ENCODE peak calls at places on chromosomes 3 and 15, in five cellular contexts. One of them, this sample, is unnamed.

GRCh38 chr3:23161896-23162570 is 41.1 kb upstream of the UBE2E2 start:
- DNase-seq in Kasumi-1: no peak
- DNase-seq in SK-N-SH: no peak
- DNase-seq in mesothelial cell of epicardium: no peak
- DNase-seq in stimulated activated CD4-positive, alpha-beta T cell treated with anti-CD3 and anti-CD28 coated beads, Interleukin-1b, Interleukin-23, amount 100 ng/mL, for 1 hour: no peak
- DNase-seq in this sample: no peak

GRCh38 chr3:143135150-143135549 is 15.6 kb downstream of the CHST2 start:
- DNase-seq in stimulated activated CD4-positive, alpha-beta T cell treated with anti-CD3 and anti-CD28 coated beads, Interleukin-1b, Interleukin-23, amount 100 ng/mL, for 1 hour: no peak
- DNase-seq in Kasumi-1: peak; percentile 90
- DNase-seq in mesothelial cell of epicardium: no peak
- DNase-seq in SK-N-SH: peak; percentile 17
- DNase-seq in this sample: peak; percentile 81

GRCh38 chr3:133937061-133937686 is 41.5 kb upstream of the RAB6B start:
- DNase-seq in SK-N-SH: no peak
- DNase-seq in Kasumi-1: no peak
- DNase-seq in stimulated activated CD4-positive, alpha-beta T cell treated with anti-CD3 and anti-CD28 coated beads, Interleukin-1b, Interleukin-23, amount 100 ng/mL, for 1 hour: no peak
- DNase-seq in mesothelial cell of epicardium: peak; percentile 30
- DNase-seq in this sample: no peak

GRCh38 chr3:155230382-155230781 is 63.1 kb downstream of the STRIT1 start:
- DNase-seq in SK-N-SH: no peak
- DNase-seq in stimulated activated CD4-positive, alpha-beta T cell treated with anti-CD3 and anti-CD28 coated beads, Interleukin-1b, Interleukin-23, amount 100 ng/mL, for 1 hour: no peak
- DNase-seq in mesothelial cell of epicardium: no peak
- DNase-seq in Kasumi-1: no peak
- DNase-seq in this sample: no peak

GRCh38 chr15:85704021-85704420 is 90.7 kb downstream of the KLHL25 start:
- DNase-seq in SK-N-SH: no peak
- DNase-seq in stimulated activated CD4-positive, alpha-beta T cell treated with anti-CD3 and anti-CD28 coated beads, Interleukin-1b, Interleukin-23, amount 100 ng/mL, for 1 hour: no peak
- DNase-seq in Kasumi-1: no peak
- DNase-seq in mesothelial cell of epicardium: no peak
- DNase-seq in this sample: no peak

GRCh38 chr3:115239717-115240116 is 92.6 kb upstream of the ZBTB20 start:
- DNase-seq in Kasumi-1: no peak
- DNase-seq in mesothelial cell of epicardium: no peak
- DNase-seq in SK-N-SH: peak; percentile 54
- DNase-seq in stimulated activated CD4-positive, alpha-beta T cell treated with anti-CD3 and anti-CD28 coated beads, Interleukin-1b, Interleukin-23, amount 100 ng/mL, for 1 hour: no peak
- DNase-seq in this sample: peak; percentile 99

GRCh38 chr15:31083394-31083790 is 18.1 kb downstream of the TRPM1 start:
- DNase-seq in stimulated activated CD4-positive, alpha-beta T cell treated with anti-CD3 and anti-CD28 coated beads, Interleukin-1b, Interleukin-23, amount 100 ng/mL, for 1 hour: no peak
- DNase-seq in Kasumi-1: no peak
- DNase-seq in mesothelial cell of epicardium: no peak
- DNase-seq in SK-N-SH: peak; percentile 54
- DNase-seq in this sample: no peak

GRCh38 chr3:9412293-9412692 is 14.9 kb downstream of the SETD5 start:
- DNase-seq in Kasumi-1: no peak
- DNase-seq in stimulated activated CD4-positive, alpha-beta T cell treated with anti-CD3 and anti-CD28 coated beads, Interleukin-1b, Interleukin-23, amount 100 ng/mL, for 1 hour: no peak
- DNase-seq in SK-N-SH: no peak
- DNase-seq in mesothelial cell of epicardium: no peak
- DNase-seq in this sample: no peak

GRCh38 chr15:60460931-60461330 is 18.0 kb downstream of the ICE2 start:
- DNase-seq in Kasumi-1: no peak
- DNase-seq in stimulated activated CD4-positive, alpha-beta T cell treated with anti-CD3 and anti-CD28 coated beads, Interleukin-1b, Interleukin-23, amount 100 ng/mL, for 1 hour: no peak
- DNase-seq in mesothelial cell of epicardium: no peak
- DNase-seq in SK-N-SH: no peak
- DNase-seq in this sample: no peak

GRCh38 chr3:129576514-129577345 is 29.7 kb downstream of the PLXND1 start:
- DNase-seq in mesothelial cell of epicardium: no peak
- DNase-seq in SK-N-SH: no peak
- DNase-seq in Kasumi-1: peak; percentile 60
- DNase-seq in stimulated activated CD4-positive, alpha-beta T cell treated with anti-CD3 and anti-CD28 coated beads, Interleukin-1b, Interleukin-23, amount 100 ng/mL, for 1 hour: no peak
- DNase-seq in this sample: peak; percentile 37

GRCh38 chr3:152021951-152022461 is 148.6 kb downstream of the SUCNR1 start:
- DNase-seq in Kasumi-1: peak; percentile 2
- DNase-seq in mesothelial cell of epicardium: no peak
- DNase-seq in SK-N-SH: no peak
- DNase-seq in stimulated activated CD4-positive, alpha-beta T cell treated with anti-CD3 and anti-CD28 coated beads, Interleukin-1b, Interleukin-23, amount 100 ng/mL, for 1 hour: no peak
- DNase-seq in this sample: peak; percentile 88

GRCh38 chr15:70096215-70096974 is 1.3 kb downstream of the TLE3 start:
- DNase-seq in SK-N-SH: peak; percentile 67
- DNase-seq in Kasumi-1: peak; percentile 60
- DNase-seq in stimulated activated CD4-positive, alpha-beta T cell treated with anti-CD3 and anti-CD28 coated beads, Interleukin-1b, Interleukin-23, amount 100 ng/mL, for 1 hour: peak; percentile 45
- DNase-seq in mesothelial cell of epicardium: peak; percentile 67
- DNase-seq in this sample: peak; percentile 68

GRCh38 chr3:14446988-14447570 is 44.7 kb downstream of the SLC6A6 start:
- DNase-seq in mesothelial cell of epicardium: no peak
- DNase-seq in stimulated activated CD4-positive, alpha-beta T cell treated with anti-CD3 and anti-CD28 coated beads, Interleukin-1b, Interleukin-23, amount 100 ng/mL, for 1 hour: no peak
- DNase-seq in SK-N-SH: no peak
- DNase-seq in Kasumi-1: no peak
- DNase-seq in this sample: no peak

GRCh38 chr3:61894988-61895935 is 333.9 kb downstream of the PTPRG start:
- DNase-seq in stimulated activated CD4-positive, alpha-beta T cell treated with anti-CD3 and anti-CD28 coated beads, Interleukin-1b, Interleukin-23, amount 100 ng/mL, for 1 hour: no peak
- DNase-seq in mesothelial cell of epicardium: peak; percentile 52
- DNase-seq in SK-N-SH: peak; percentile 64
- DNase-seq in Kasumi-1: peak; percentile 91
- DNase-seq in this sample: peak; percentile 93

GRCh38 chr3:108103040-108103751 is 12.4 kb upstream of the CD47 start:
- DNase-seq in SK-N-SH: no peak
- DNase-seq in mesothelial cell of epicardium: no peak
- DNase-seq in stimulated activated CD4-positive, alpha-beta T cell treated with anti-CD3 and anti-CD28 coated beads, Interleukin-1b, Interleukin-23, amount 100 ng/mL, for 1 hour: no peak
- DNase-seq in Kasumi-1: no peak
- DNase-seq in this sample: no peak

GRCh38 chr3:172201990-172202318 is 162.6 kb downstream of the FNDC3B start:
- DNase-seq in stimulated activated CD4-positive, alpha-beta T cell treated with anti-CD3 and anti-CD28 coated beads, Interleukin-1b, Interleukin-23, amount 100 ng/mL, for 1 hour: no peak
- DNase-seq in Kasumi-1: no peak
- DNase-seq in mesothelial cell of epicardium: no peak
- DNase-seq in SK-N-SH: no peak
- DNase-seq in this sample: peak; percentile 51

GRCh38 chr15:74337146-74337545 is 30.3 kb downstream of the CYP11A1 start:
- DNase-seq in SK-N-SH: no peak
- DNase-seq in Kasumi-1: no peak
- DNase-seq in mesothelial cell of epicardium: no peak
- DNase-seq in stimulated activated CD4-positive, alpha-beta T cell treated with anti-CD3 and anti-CD28 coated beads, Interleukin-1b, Interleukin-23, amount 100 ng/mL, for 1 hour: no peak
- DNase-seq in this sample: no peak

GRCh38 chr3:34106879-34107278 is 308.4 kb downstream of the PDCD6IP start:
- DNase-seq in Kasumi-1: peak; percentile 29
- DNase-seq in SK-N-SH: peak; percentile 10
- DNase-seq in mesothelial cell of epicardium: peak; percentile 42
- DNase-seq in stimulated activated CD4-positive, alpha-beta T cell treated with anti-CD3 and anti-CD28 coated beads, Interleukin-1b, Interleukin-23, amount 100 ng/mL, for 1 hour: no peak
- DNase-seq in this sample: peak; percentile 79

GRCh38 chr3:49928511-49929017 is 1.0 kb downstream of the MON1A start:
- DNase-seq in SK-N-SH: no peak
- DNase-seq in mesothelial cell of epicardium: no peak
- DNase-seq in Kasumi-1: no peak
- DNase-seq in stimulated activated CD4-positive, alpha-beta T cell treated with anti-CD3 and anti-CD28 coated beads, Interleukin-1b, Interleukin-23, amount 100 ng/mL, for 1 hour: no peak
- DNase-seq in this sample: no peak

GRCh38 chr15:45630958-45631691 is 3.7 kb upstream of the SQOR start:
- DNase-seq in SK-N-SH: no peak
- DNase-seq in Kasumi-1: no peak
- DNase-seq in mesothelial cell of epicardium: no peak
- DNase-seq in stimulated activated CD4-positive, alpha-beta T cell treated with anti-CD3 and anti-CD28 coated beads, Interleukin-1b, Interleukin-23, amount 100 ng/mL, for 1 hour: no peak
- DNase-seq in this sample: no peak

GRCh38 chr3:172624999-172625398 is 85.9 kb downstream of the NCEH1 start:
- DNase-seq in mesothelial cell of epicardium: no peak
- DNase-seq in stimulated activated CD4-positive, alpha-beta T cell treated with anti-CD3 and anti-CD28 coated beads, Interleukin-1b, Interleukin-23, amount 100 ng/mL, for 1 hour: no peak
- DNase-seq in Kasumi-1: no peak
- DNase-seq in SK-N-SH: no peak
- DNase-seq in this sample: no peak

GRCh38 chr3:52606373-52607085 is 70.1 kb downstream of the UQCC5 start:
- DNase-seq in stimulated activated CD4-positive, alpha-beta T cell treated with anti-CD3 and anti-CD28 coated beads, Interleukin-1b, Interleukin-23, amount 100 ng/mL, for 1 hour: no peak
- DNase-seq in Kasumi-1: no peak
- DNase-seq in mesothelial cell of epicardium: no peak
- DNase-seq in SK-N-SH: no peak
- DNase-seq in this sample: peak; percentile 32

GRCh38 chr3:189967254-189967865 is 153.3 kb downstream of the P3H2 start:
- DNase-seq in stimulated activated CD4-positive, alpha-beta T cell treated with anti-CD3 and anti-CD28 coated beads, Interleukin-1b, Interleukin-23, amount 100 ng/mL, for 1 hour: no peak
- DNase-seq in mesothelial cell of epicardium: no peak
- DNase-seq in SK-N-SH: peak; percentile 48
- DNase-seq in Kasumi-1: peak; percentile 67
- DNase-seq in this sample: peak; percentile 71

GRCh38 chr3:13025090-13025489 is 48.1 kb downstream of the IQSEC1 start:
- DNase-seq in SK-N-SH: no peak
- DNase-seq in Kasumi-1: no peak
- DNase-seq in mesothelial cell of epicardium: no peak
- DNase-seq in stimulated activated CD4-positive, alpha-beta T cell treated with anti-CD3 and anti-CD28 coated beads, Interleukin-1b, Interleukin-23, amount 100 ng/mL, for 1 hour: no peak
- DNase-seq in this sample: no peak

GRCh38 chr3:10090181-10090580 is 17.9 kb downstream of the FANCD2OS start:
- DNase-seq in SK-N-SH: no peak
- DNase-seq in mesothelial cell of epicardium: no peak
- DNase-seq in stimulated activated CD4-positive, alpha-beta T cell treated with anti-CD3 and anti-CD28 coated beads, Interleukin-1b, Interleukin-23, amount 100 ng/mL, for 1 hour: no peak
- DNase-seq in Kasumi-1: no peak
- DNase-seq in this sample: no peak

GRCh38 chr15:98785796-98786581 is 137.7 kb downstream of the IGF1R start:
- DNase-seq in SK-N-SH: no peak
- DNase-seq in mesothelial cell of epicardium: no peak
- DNase-seq in stimulated activated CD4-positive, alpha-beta T cell treated with anti-CD3 and anti-CD28 coated beads, Interleukin-1b, Interleukin-23, amount 100 ng/mL, for 1 hour: no peak
- DNase-seq in Kasumi-1: no peak
- DNase-seq in this sample: no peak